ENCODE peak calls at places on chromosomes 2 and 18, in five cellular contexts. R is breast epithelium, W is dorsolateral prefrontal cortex, P is DND-41, I is IMR-90. M is an unnamed sample.

GRCh38 chr18:23401400-23402347 is 51.4 kb upstream of the RIOK3 start:
- DNase-seq in W (no peak), R (no peak), P (no peak), I (peak), M (no peak)

GRCh38 chr18:7728297-7728696 is 161.2 kb downstream of the PTPRM start:
- DNase-seq in P (no peak), I (no peak), W (no peak), R (no peak), M (no peak)

GRCh38 chr2:75523313-75524275 is 37.1 kb downstream of the EVA1A start:
- DNase-seq in I (peak), P (peak), W (no peak), R (no peak), M (peak)

GRCh38 chr2:23379220-23379695 is 5.7 kb upstream of the KLHL29 start:
- DNase-seq in P (no peak), I (no peak), W (no peak), R (no peak), M (peak)

GRCh38 chr2:8324164-8324848 is 357.6 kb upstream of the ID2 start:
- DNase-seq in P (peak), I (peak), W (no peak), R (no peak), M (no peak)

GRCh38 chr2:133607679-133608078 is 39.4 kb upstream of the NCKAP5 start:
- DNase-seq in P (no peak), W (no peak), R (no peak), I (peak), M (no peak)

GRCh38 chr2:240800241-240800640 is 19.8 kb downstream of the KIF1A start:
- DNase-seq in I (peak), R (peak), W (peak), P (no peak), M (no peak)

GRCh38 chr2:130316596-130316995 is 26.1 kb upstream of the IMP4 start:
- DNase-seq in P (no peak), W (no peak), R (no peak), I (no peak), M (no peak)

GRCh38 chr2:176139621-176140020 is 10.1 kb downstream of the HOXD8 start:
- DNase-seq in I (no peak), R (no peak), W (no peak), P (no peak), M (no peak)

GRCh38 chr2:36246320-36246990 is 109.1 kb upstream of the CRIM1 start:
- DNase-seq in I (no peak), P (no peak), R (no peak), W (no peak), M (peak)

GRCh38 chr2:86225581-86225980 is 26.3 kb downstream of the MRPL35 start:
- DNase-seq in W (peak), I (no peak), R (no peak), P (no peak), M (peak)

GRCh38 chr2:11169333-11169732 is 14.1 kb downstream of the SLC66A3 start:
- DNase-seq in P (no peak), W (no peak), R (no peak), I (no peak), M (no peak)

GRCh38 chr2:113857454-113857853 is 32.4 kb upstream of the ACTR3 start:
- DNase-seq in P (no peak), I (no peak), R (no peak), W (no peak), M (no peak)

GRCh38 chr18:46627136-46627535 is 29.9 kb downstream of the LOXHD1 start:
- DNase-seq in R (no peak), W (no peak), I (no peak), P (no peak), M (no peak)

GRCh38 chr2:144513388-144514100 is 6.4 kb downstream of the ZEB2 start:
- DNase-seq in W (peak), I (peak), P (no peak), R (no peak), M (no peak)

GRCh38 chr2:210459407-210459806 is 17.2 kb downstream of the LANCL1 start:
- DNase-seq in W (no peak), R (no peak), I (no peak), P (no peak), M (no peak)

GRCh38 chr2:121244616-121245015 is 40.4 kb downstream of the TFCP2L1 start:
- DNase-seq in P (no peak), I (no peak), W (no peak), R (no peak), M (no peak)

GRCh38 chr2:62224976-62225375 is 29.1 kb downstream of the B3GNT2 start:
- DNase-seq in W (no peak), P (no peak), R (no peak), I (no peak), M (no peak)

GRCh38 chr2:237199577-237199976 is 113.9 kb downstream of the COPS8 start:
- DNase-seq in W (no peak), P (no peak), R (no peak), I (no peak), M (no peak)

GRCh38 chr2:62201307-62201706 is 5.4 kb downstream of the B3GNT2 start:
- DNase-seq in I (peak), W (no peak), P (no peak), R (no peak), M (no peak)

GRCh38 chr2:100275200-100275589 is 47.1 kb downstream of the LONRF2 start:
- DNase-seq in W (no peak), R (no peak), P (no peak), I (no peak), M (no peak)

DNA sequence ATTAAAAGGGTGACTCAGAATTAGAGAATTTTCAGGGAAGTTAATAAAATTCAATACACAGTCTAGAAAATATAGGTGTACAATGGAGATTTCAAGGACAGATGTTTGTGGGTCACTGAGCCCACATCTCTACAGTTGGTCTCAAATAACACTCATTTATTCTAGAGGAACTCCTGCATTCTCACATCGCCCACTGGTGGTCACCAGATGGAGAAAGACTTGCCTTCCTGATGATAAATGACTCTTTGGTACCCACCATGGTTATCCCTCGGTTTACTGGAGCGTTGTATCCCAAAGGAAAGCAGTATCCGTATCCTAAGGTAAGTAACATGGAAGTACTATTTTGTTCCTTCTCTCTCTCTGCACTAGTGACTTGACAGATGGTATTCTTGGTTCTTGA is 1297.1 kb downstream of the DPP10 start:
- DNase-seq in I (no peak), R (no peak), P (no peak), W (no peak), M (no peak)
- TF ChIP-seq CTCF in I (no peak), R (no peak), P (no peak), W (no peak), M (no peak)

GRCh38 chr2:64819774-64820688 is 166.3 kb upstream of the SERTAD2 start:
- DNase-seq in I (no peak), W (no peak), P (no peak), R (no peak), M (peak)
- H3K4me3 ChIP-seq in I (no peak), W (no peak), P (no peak), R (no peak), M (peak)

DNA sequence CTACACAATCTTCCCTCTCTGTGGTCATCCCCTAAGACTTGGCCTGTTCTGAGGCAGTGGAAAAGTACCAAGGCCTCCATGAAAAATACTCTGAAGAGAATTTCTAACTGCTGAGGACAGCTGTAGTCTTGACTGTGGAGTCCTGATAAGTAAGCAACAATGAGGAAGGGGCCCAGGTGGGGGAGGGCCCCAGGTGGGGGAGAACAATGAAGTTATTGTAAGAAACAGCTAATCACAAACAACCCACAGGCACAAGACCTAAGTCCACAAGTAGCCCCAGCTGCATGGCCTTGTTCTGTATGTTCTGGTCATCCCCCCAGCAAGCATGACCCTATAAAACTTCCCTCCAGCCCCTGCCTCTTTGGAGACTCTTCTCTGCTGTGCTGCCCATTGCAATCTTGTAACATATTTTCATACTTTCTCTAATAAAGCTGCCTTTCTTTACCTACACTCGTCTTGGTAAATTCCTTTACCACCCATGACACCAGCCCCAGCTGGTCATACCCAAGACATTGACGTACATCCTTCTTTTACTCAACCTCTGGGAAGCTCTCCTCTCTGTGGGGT is 230.4 kb downstream of the TDRD15 start:
- DNase-seq in W (no peak), I (no peak), P (no peak), R (no peak), M (no peak)
- TF ChIP-seq CTCF in W (no peak), I (no peak), P (no peak), R (no peak), M (no peak)

GRCh38 chr18:32373505-32373904 is 97.2 kb downstream of the GAREM1 start:
- DNase-seq in W (no peak), P (no peak), R (no peak), I (no peak), M (no peak)
- H3K4me3 ChIP-seq in W (no peak), P (no peak), R (no peak), I (no peak), M (no peak)

DNA sequence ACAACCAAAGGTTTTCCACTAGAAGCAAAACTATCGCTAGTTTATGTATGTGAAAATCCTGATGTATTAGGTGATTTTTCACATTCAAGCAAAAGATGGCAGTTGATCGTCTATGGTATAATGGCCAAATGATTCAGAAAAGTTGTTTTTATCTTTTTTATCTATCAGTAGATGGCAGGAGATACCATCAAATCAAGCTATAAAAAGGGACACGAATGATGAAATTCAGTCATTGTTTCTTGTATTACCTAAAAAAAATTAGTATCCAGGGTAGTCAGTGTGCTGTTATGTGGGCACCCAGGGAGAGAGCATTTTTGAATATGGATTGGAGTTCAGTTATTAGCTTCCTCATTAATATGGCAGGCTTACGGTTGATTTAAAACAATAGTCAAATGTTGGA is 22.9 kb upstream of the CAVIN2 start:
- DNase-seq in R (no peak), W (no peak), P (no peak), I (no peak), M (no peak)
- TF ChIP-seq CTCF in R (no peak), W (peak), P (no peak), I (peak), M (no peak)

DNA sequence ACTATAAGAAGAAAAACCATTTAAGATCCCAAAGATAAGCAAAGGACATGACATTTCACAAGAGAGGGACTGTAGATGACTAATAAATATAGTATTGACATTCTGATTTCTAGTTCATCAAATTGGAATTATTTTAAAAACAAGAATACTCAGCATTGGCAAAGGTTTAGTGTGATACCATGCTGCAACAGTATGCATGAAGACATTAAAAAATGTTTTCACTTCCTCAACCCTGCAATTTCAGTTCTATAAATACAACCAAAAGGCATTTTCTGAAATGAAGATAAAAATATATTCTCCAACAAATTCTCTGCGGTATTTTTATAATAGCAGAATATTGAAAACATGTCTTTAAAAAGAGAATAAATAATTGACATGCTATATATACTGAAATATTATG is 2.1 kb downstream of the C2orf81 start:
- DNase-seq in W (no peak), P (no peak), R (no peak), I (no peak), M (no peak)
- H3K4me3 ChIP-seq in W (no peak), P (no peak), R (no peak), I (no peak), M (peak)

GRCh38 chr18:55523001-55523400 is 65.0 kb downstream of the TCF4 start:
- DNase-seq in I (no peak), W (no peak), R (no peak), P (no peak), M (no peak)
- TF ChIP-seq CTCF in I (no peak), W (no peak), R (no peak), P (no peak), M (no peak)

DNA sequence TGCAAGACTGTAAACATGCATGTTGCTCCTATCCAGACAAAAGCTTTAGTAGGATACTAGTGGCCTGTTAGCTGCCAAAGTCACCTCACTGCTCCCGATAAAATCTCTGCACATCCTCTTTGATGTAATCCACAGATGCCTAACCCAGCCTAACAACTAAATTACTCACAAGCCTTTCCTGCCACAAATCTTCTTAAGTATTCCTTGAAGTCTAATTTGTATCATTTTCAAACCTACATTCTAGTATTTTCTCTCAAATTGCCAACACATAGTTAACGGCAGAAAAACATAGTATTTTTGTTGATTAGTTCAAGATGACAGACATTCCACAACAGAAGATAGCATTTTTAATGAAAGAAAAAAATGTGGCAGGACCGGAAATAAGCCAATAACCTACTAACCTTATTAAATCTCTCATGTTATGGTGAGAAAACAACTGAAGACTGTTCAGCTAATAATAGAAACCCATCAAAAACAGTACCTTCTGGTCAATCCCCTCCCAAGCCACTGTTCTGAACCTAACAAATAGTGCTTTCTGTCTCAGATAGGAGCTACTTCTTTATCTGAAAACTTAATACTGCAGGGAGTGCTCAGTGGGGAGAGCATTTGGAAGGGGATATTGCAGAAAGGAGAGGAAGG is at the start of gene MPP4:
- DNase-seq in I (peak), W (no peak), R (no peak), P (no peak), M (no peak)
- H3K4me3 ChIP-seq in I (no peak), W (no peak), R (no peak), P (no peak), M (no peak)